ENCODE peak calls at places on chromosomes 7 and 10, in eight cellular contexts. One of them, this sample, is unnamed.

GRCh38 chr10:114404171-114405010 is at the start of gene AFAP1L2:
- DNase-seq in C1 segment of cervical spinal cord: no peak
- DNase-seq in GM12891: peak
- DNase-seq in Caki2: no peak
- DNase-seq in GM23248: peak
- DNase-seq in effector memory CD4-positive, alpha-beta T cell: no peak
- DNase-seq in HS-27A: no peak
- DNase-seq in progenitor cell of endocrine pancreas: peak
- DNase-seq in this sample: peak

GRCh38 chr7:41152179-41152678 is 550.7 kb downstream of the INHBA start:
- DNase-seq in GM23248: no peak
- DNase-seq in progenitor cell of endocrine pancreas: no peak
- DNase-seq in C1 segment of cervical spinal cord: no peak
- DNase-seq in HS-27A: no peak
- DNase-seq in GM12891: no peak
- DNase-seq in effector memory CD4-positive, alpha-beta T cell: no peak
- DNase-seq in Caki2: no peak
- DNase-seq in this sample: no peak

GRCh38 chr10:24873281-24873683 is 79.1 kb downstream of the PRTFDC1 start:
- DNase-seq in Caki2: no peak
- DNase-seq in C1 segment of cervical spinal cord: no peak
- DNase-seq in effector memory CD4-positive, alpha-beta T cell: no peak
- DNase-seq in HS-27A: no peak
- DNase-seq in progenitor cell of endocrine pancreas: no peak
- DNase-seq in GM23248: peak
- DNase-seq in GM12891: no peak
- DNase-seq in this sample: peak

GRCh38 chr10:82581940-82582339 is 706.9 kb downstream of the NRG3 start:
- DNase-seq in effector memory CD4-positive, alpha-beta T cell: no peak
- DNase-seq in GM12891: no peak
- DNase-seq in HS-27A: no peak
- DNase-seq in progenitor cell of endocrine pancreas: no peak
- DNase-seq in C1 segment of cervical spinal cord: no peak
- DNase-seq in GM23248: no peak
- DNase-seq in Caki2: no peak
- DNase-seq in this sample: no peak

GRCh38 chr7:115910541-115911164 is 119.9 kb downstream of the TFEC start:
- DNase-seq in C1 segment of cervical spinal cord: no peak
- DNase-seq in Caki2: peak
- DNase-seq in GM12891: no peak
- DNase-seq in GM23248: peak
- DNase-seq in HS-27A: no peak
- DNase-seq in progenitor cell of endocrine pancreas: no peak
- DNase-seq in effector memory CD4-positive, alpha-beta T cell: no peak
- DNase-seq in this sample: peak

GRCh38 chr7:141344153-141344935 is 206.9 kb upstream of the AGK start:
- DNase-seq in effector memory CD4-positive, alpha-beta T cell: no peak
- DNase-seq in GM23248: no peak
- DNase-seq in GM12891: no peak
- DNase-seq in HS-27A: no peak
- DNase-seq in progenitor cell of endocrine pancreas: no peak
- DNase-seq in Caki2: no peak
- DNase-seq in C1 segment of cervical spinal cord: no peak
- DNase-seq in this sample: no peak

GRCh38 chr7:108592633-108593277 is 23.1 kb downstream of the DNAJB9 start:
- DNase-seq in Caki2: no peak
- DNase-seq in progenitor cell of endocrine pancreas: no peak
- DNase-seq in GM23248: peak
- DNase-seq in HS-27A: no peak
- DNase-seq in effector memory CD4-positive, alpha-beta T cell: no peak
- DNase-seq in C1 segment of cervical spinal cord: no peak
- DNase-seq in GM12891: no peak
- DNase-seq in this sample: peak

GRCh38 chr10:28892818-28893547 is 215.7 kb downstream of the BAMBI start:
- DNase-seq in progenitor cell of endocrine pancreas: no peak
- DNase-seq in GM12891: no peak
- DNase-seq in Caki2: peak
- DNase-seq in C1 segment of cervical spinal cord: no peak
- DNase-seq in HS-27A: no peak
- DNase-seq in GM23248: no peak
- DNase-seq in effector memory CD4-positive, alpha-beta T cell: no peak
- DNase-seq in this sample: peak

GRCh38 chr10:96556003-96556402 is 30.8 kb downstream of the TM9SF3 start:
- DNase-seq in Caki2: peak
- DNase-seq in C1 segment of cervical spinal cord: no peak
- DNase-seq in effector memory CD4-positive, alpha-beta T cell: no peak
- DNase-seq in progenitor cell of endocrine pancreas: no peak
- DNase-seq in GM12891: no peak
- DNase-seq in GM23248: peak
- DNase-seq in HS-27A: no peak
- DNase-seq in this sample: no peak

GRCh38 chr10:90579602-90580242 is 278.1 kb downstream of the HTR7 start:
- DNase-seq in GM23248: peak
- DNase-seq in HS-27A: no peak
- DNase-seq in GM12891: no peak
- DNase-seq in effector memory CD4-positive, alpha-beta T cell: no peak
- DNase-seq in Caki2: peak
- DNase-seq in C1 segment of cervical spinal cord: no peak
- DNase-seq in progenitor cell of endocrine pancreas: no peak
- DNase-seq in this sample: peak

GRCh38 chr10:4501306-4501705 is 324.7 kb upstream of the AKR1E2 start:
- DNase-seq in Caki2: peak
- DNase-seq in C1 segment of cervical spinal cord: no peak
- DNase-seq in GM23248: no peak
- DNase-seq in effector memory CD4-positive, alpha-beta T cell: no peak
- DNase-seq in progenitor cell of endocrine pancreas: no peak
- DNase-seq in GM12891: no peak
- DNase-seq in HS-27A: no peak
- DNase-seq in this sample: no peak

GRCh38 chr7:521221-522070 is 1.8 kb upstream of the PDGFA start:
- DNase-seq in GM12891: peak
- DNase-seq in HS-27A: no peak
- DNase-seq in C1 segment of cervical spinal cord: no peak
- DNase-seq in effector memory CD4-positive, alpha-beta T cell: no peak
- DNase-seq in progenitor cell of endocrine pancreas: no peak
- DNase-seq in Caki2: peak
- DNase-seq in GM23248: peak
- DNase-seq in this sample: peak

GRCh38 chr7:90980545-90980944 is 283.7 kb upstream of the FZD1 start:
- DNase-seq in GM12891: no peak
- DNase-seq in Caki2: no peak
- DNase-seq in progenitor cell of endocrine pancreas: no peak
- DNase-seq in C1 segment of cervical spinal cord: no peak
- DNase-seq in HS-27A: no peak
- DNase-seq in GM23248: no peak
- DNase-seq in effector memory CD4-positive, alpha-beta T cell: no peak
- DNase-seq in this sample: no peak

GRCh38 chr7:122457325-122457724 is 152.8 kb upstream of the FEZF1 start:
- DNase-seq in progenitor cell of endocrine pancreas: no peak
- DNase-seq in GM23248: no peak
- DNase-seq in C1 segment of cervical spinal cord: no peak
- DNase-seq in effector memory CD4-positive, alpha-beta T cell: no peak
- DNase-seq in Caki2: no peak
- DNase-seq in HS-27A: no peak
- DNase-seq in GM12891: no peak
- DNase-seq in this sample: no peak

GRCh38 chr7:81478664-81479063 is 291.2 kb downstream of the HGF start:
- DNase-seq in effector memory CD4-positive, alpha-beta T cell: no peak
- DNase-seq in C1 segment of cervical spinal cord: no peak
- DNase-seq in HS-27A: no peak
- DNase-seq in GM23248: no peak
- DNase-seq in Caki2: no peak
- DNase-seq in progenitor cell of endocrine pancreas: no peak
- DNase-seq in GM12891: no peak
- DNase-seq in this sample: no peak

GRCh38 chr10:122254831-122255230 is 16.3 kb upstream of the BTBD16 start:
- DNase-seq in effector memory CD4-positive, alpha-beta T cell: no peak
- DNase-seq in GM23248: no peak
- DNase-seq in progenitor cell of endocrine pancreas: no peak
- DNase-seq in HS-27A: no peak
- DNase-seq in GM12891: no peak
- DNase-seq in Caki2: no peak
- DNase-seq in C1 segment of cervical spinal cord: no peak
- DNase-seq in this sample: no peak

GRCh38 chr7:148084138-148084537 is 506.4 kb upstream of the C7orf33 start:
- DNase-seq in C1 segment of cervical spinal cord: peak
- DNase-seq in Caki2: peak
- DNase-seq in progenitor cell of endocrine pancreas: peak
- DNase-seq in GM23248: peak
- DNase-seq in GM12891: no peak
- DNase-seq in effector memory CD4-positive, alpha-beta T cell: no peak
- DNase-seq in HS-27A: no peak
- DNase-seq in this sample: peak

GRCh38 chr10:72322280-72323058 is 32.2 kb downstream of the DNAJB12 start:
- DNase-seq in C1 segment of cervical spinal cord: no peak
- DNase-seq in GM23248: no peak
- DNase-seq in HS-27A: no peak
- DNase-seq in GM12891: no peak
- DNase-seq in effector memory CD4-positive, alpha-beta T cell: peak
- DNase-seq in Caki2: no peak
- DNase-seq in progenitor cell of endocrine pancreas: no peak
- DNase-seq in this sample: peak

GRCh38 chr7:106165328-106165727 is 53.2 kb upstream of the SYPL1 start:
- DNase-seq in GM12891: no peak
- DNase-seq in Caki2: no peak
- DNase-seq in HS-27A: no peak
- DNase-seq in progenitor cell of endocrine pancreas: no peak
- DNase-seq in GM23248: peak
- DNase-seq in effector memory CD4-positive, alpha-beta T cell: no peak
- DNase-seq in C1 segment of cervical spinal cord: no peak
- DNase-seq in this sample: no peak

This sample was measured in mammary epithelial cell.